ENCODE peak calls at places on chromosomes 4 and X, in eight cellular contexts. One of them, this sample, is unnamed.

GRCh38 chr4:68654946-68655721 is 15.3 kb downstream of the UGT2B15 start:
- DNase-seq in uterus: no peak
- DNase-seq in heart right ventricle: no peak
- DNase-seq in PC-9: no peak
- DNase-seq in ascending aorta: no peak
- DNase-seq in BE2C: no peak
- DNase-seq in lower lobe of right lung: no peak
- DNase-seq in cardiac muscle cell: no peak
- DNase-seq in this sample: no peak

GRCh38 chr4:128358231-128358902 is 70.8 kb upstream of the PGRMC2 start:
- DNase-seq in uterus: no peak
- DNase-seq in heart right ventricle: peak; percentile 51
- DNase-seq in PC-9: no peak
- DNase-seq in ascending aorta: no peak
- DNase-seq in BE2C: no peak
- DNase-seq in lower lobe of right lung: no peak
- DNase-seq in cardiac muscle cell: peak; percentile 77
- DNase-seq in this sample: no peak

GRCh38 chr4:185672151-185672550 is 136.8 kb upstream of the PDLIM3 start:
- DNase-seq in uterus: no peak
- DNase-seq in heart right ventricle: no peak
- DNase-seq in PC-9: no peak
- DNase-seq in ascending aorta: no peak
- DNase-seq in BE2C: no peak
- DNase-seq in lower lobe of right lung: no peak
- DNase-seq in cardiac muscle cell: peak; percentile 51
- DNase-seq in this sample: no peak

GRCh38 chr4:165009493-165010227 is 22.1 kb upstream of the TRIM60 start:
- DNase-seq in uterus: no peak
- DNase-seq in heart right ventricle: no peak
- DNase-seq in PC-9: no peak
- DNase-seq in ascending aorta: no peak
- DNase-seq in BE2C: no peak
- DNase-seq in lower lobe of right lung: no peak
- DNase-seq in cardiac muscle cell: no peak
- DNase-seq in this sample: no peak

GRCh38 chrX:23766650-23767551 is 16.1 kb upstream of the SAT1 start:
- DNase-seq in uterus: no peak
- DNase-seq in heart right ventricle: no peak
- DNase-seq in PC-9: no peak
- DNase-seq in ascending aorta: no peak
- DNase-seq in BE2C: peak; percentile 42
- DNase-seq in lower lobe of right lung: no peak
- DNase-seq in cardiac muscle cell: no peak
- DNase-seq in this sample: no peak

GRCh38 chrX:113726898-113727297 is 857.0 kb upstream of the HTR2C start:
- DNase-seq in uterus: no peak
- DNase-seq in heart right ventricle: no peak
- DNase-seq in PC-9: no peak
- DNase-seq in ascending aorta: no peak
- DNase-seq in BE2C: no peak
- DNase-seq in lower lobe of right lung: no peak
- DNase-seq in cardiac muscle cell: no peak
- DNase-seq in this sample: no peak

GRCh38 chr4:48343531-48343930 is 2.2 kb downstream of the SLAIN2 start:
- DNase-seq in uterus: no peak
- DNase-seq in heart right ventricle: no peak
- DNase-seq in PC-9: no peak
- DNase-seq in ascending aorta: no peak
- DNase-seq in BE2C: no peak
- DNase-seq in lower lobe of right lung: no peak
- DNase-seq in cardiac muscle cell: peak; percentile 12
- DNase-seq in this sample: no peak

GRCh38 chrX:106300239-106300638 is 132.1 kb downstream of the PWWP3B start:
- DNase-seq in uterus: no peak
- DNase-seq in heart right ventricle: no peak
- DNase-seq in PC-9: no peak
- DNase-seq in ascending aorta: no peak
- DNase-seq in BE2C: no peak
- DNase-seq in lower lobe of right lung: no peak
- DNase-seq in cardiac muscle cell: no peak
- DNase-seq in this sample: no peak

GRCh38 chr4:22778547-22779163 is 85.9 kb downstream of the GBA3 start:
- DNase-seq in uterus: no peak
- DNase-seq in heart right ventricle: no peak
- DNase-seq in PC-9: no peak
- DNase-seq in ascending aorta: no peak
- DNase-seq in BE2C: peak; percentile 6
- DNase-seq in lower lobe of right lung: peak; percentile 43
- DNase-seq in cardiac muscle cell: no peak
- DNase-seq in this sample: no peak

DNA sequence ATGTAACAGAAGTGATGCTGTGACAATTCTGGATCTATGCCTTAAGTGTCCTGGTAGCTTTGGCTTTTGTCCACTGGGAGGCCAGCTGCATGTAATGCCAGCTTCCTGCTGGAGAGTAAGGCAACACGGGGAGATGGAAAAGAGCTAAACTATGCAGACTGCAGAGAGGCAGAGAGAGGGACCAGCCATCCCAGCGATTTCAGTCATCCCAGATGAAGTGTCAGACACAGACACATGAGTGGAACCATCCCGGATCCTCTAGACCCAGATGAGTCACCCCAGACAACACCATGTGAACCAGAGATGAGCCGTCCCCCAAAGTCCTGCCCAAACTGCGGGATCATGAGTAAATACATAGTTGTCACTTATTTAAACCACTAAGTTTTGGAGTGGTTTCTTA is 14.6 kb downstream of the SRPX start:
- DNase-seq in uterus: no peak
- DNase-seq in heart right ventricle: no peak
- DNase-seq in PC-9: no peak
- DNase-seq in ascending aorta: no peak
- DNase-seq in BE2C: no peak
- DNase-seq in lower lobe of right lung: no peak
- DNase-seq in cardiac muscle cell: no peak
- DNase-seq in this sample: no peak
- TF ChIP-seq CTCF in uterus: no peak
- TF ChIP-seq CTCF in heart right ventricle: no peak
- TF ChIP-seq CTCF in PC-9: no peak
- TF ChIP-seq CTCF in ascending aorta: no peak
- TF ChIP-seq CTCF in BE2C: no peak
- TF ChIP-seq CTCF in lower lobe of right lung: no peak
- TF ChIP-seq CTCF in cardiac muscle cell: no peak
- TF ChIP-seq CTCF in this sample: no peak

GRCh38 chrX:636971-637659 is 6.5 kb downstream of the SHOX start:
- DNase-seq in uterus: no peak
- DNase-seq in heart right ventricle: no peak
- DNase-seq in PC-9: no peak
- DNase-seq in ascending aorta: no peak
- DNase-seq in BE2C: no peak
- DNase-seq in lower lobe of right lung: no peak
- DNase-seq in cardiac muscle cell: no peak
- DNase-seq in this sample: no peak
- H3K27me3 ChIP-seq in uterus: peaks cover 22% of the 10 kb centered on the region
- H3K27me3 ChIP-seq in heart right ventricle: peaks cover 94% of the 10 kb centered on the region
- H3K27me3 ChIP-seq in PC-9: peaks cover 32% of the 10 kb centered on the region
- H3K27me3 ChIP-seq in ascending aorta: peaks cover 6% of the 10 kb centered on the region
- H3K27me3 ChIP-seq in BE2C: no peaks in the 10 kb centered on the region
- H3K27me3 ChIP-seq in lower lobe of right lung: peaks cover 84% of the 10 kb centered on the region
- H3K27me3 ChIP-seq in cardiac muscle cell: peaks cover 95% of the 10 kb centered on the region
- H3K27me3 ChIP-seq in this sample: peaks cover 18% of the 10 kb centered on the region

GRCh38 chrX:130144509-130144908 is 21.1 kb downstream of the AIFM1 start:
- DNase-seq in uterus: no peak
- DNase-seq in heart right ventricle: no peak
- DNase-seq in PC-9: no peak
- DNase-seq in ascending aorta: no peak
- DNase-seq in BE2C: no peak
- DNase-seq in lower lobe of right lung: no peak
- DNase-seq in cardiac muscle cell: no peak
- DNase-seq in this sample: no peak
- TF ChIP-seq CTCF in uterus: no peak
- TF ChIP-seq CTCF in heart right ventricle: no peak
- TF ChIP-seq CTCF in PC-9: peak; percentile 30
- TF ChIP-seq CTCF in ascending aorta: no peak
- TF ChIP-seq CTCF in BE2C: peak; percentile 18
- TF ChIP-seq CTCF in lower lobe of right lung: no peak
- TF ChIP-seq CTCF in cardiac muscle cell: peak; percentile 28
- TF ChIP-seq CTCF in this sample: no peak

DNA sequence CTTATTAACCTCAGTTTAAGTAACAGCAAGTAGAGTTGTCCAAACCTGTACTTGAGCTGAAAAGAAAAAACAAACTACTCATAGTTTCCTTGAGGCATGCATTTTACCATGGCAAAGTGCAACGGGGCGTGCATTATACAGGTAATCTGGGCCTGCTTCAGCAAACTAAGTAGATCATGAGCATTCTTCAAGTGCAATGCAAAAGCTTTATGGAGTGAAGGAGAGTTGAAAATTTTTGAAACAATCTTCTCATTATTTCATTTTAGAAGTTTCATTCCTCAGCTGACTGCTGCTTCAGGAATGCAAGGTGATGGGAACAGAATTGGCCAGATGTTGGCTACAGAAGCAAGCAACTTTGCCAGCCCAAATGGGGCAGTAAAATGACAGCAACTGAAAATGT is 145.4 kb upstream of the FGF13 start:
- DNase-seq in uterus: no peak
- DNase-seq in heart right ventricle: no peak
- DNase-seq in PC-9: peak; percentile 15
- DNase-seq in ascending aorta: no peak
- DNase-seq in BE2C: no peak
- DNase-seq in lower lobe of right lung: no peak
- DNase-seq in cardiac muscle cell: no peak
- DNase-seq in this sample: no peak
- H3K27me3 ChIP-seq in uterus: no peaks in the 10 kb centered on the region
- H3K27me3 ChIP-seq in heart right ventricle: no peaks in the 10 kb centered on the region
- H3K27me3 ChIP-seq in PC-9: no peaks in the 10 kb centered on the region
- H3K27me3 ChIP-seq in ascending aorta: no peaks in the 10 kb centered on the region
- H3K27me3 ChIP-seq in BE2C: no peaks in the 10 kb centered on the region
- H3K27me3 ChIP-seq in lower lobe of right lung: no peaks in the 10 kb centered on the region
- H3K27me3 ChIP-seq in cardiac muscle cell: no peaks in the 10 kb centered on the region
- H3K27me3 ChIP-seq in this sample: no peaks in the 10 kb centered on the region

GRCh38 chrX:70970482-70970999 is 39.6 kb upstream of the SLC7A3 start:
- DNase-seq in uterus: no peak
- DNase-seq in heart right ventricle: no peak
- DNase-seq in PC-9: no peak
- DNase-seq in ascending aorta: no peak
- DNase-seq in BE2C: no peak
- DNase-seq in lower lobe of right lung: no peak
- DNase-seq in cardiac muscle cell: peak; percentile 23
- DNase-seq in this sample: no peak
- TF ChIP-seq CTCF in uterus: peak; percentile 42
- TF ChIP-seq CTCF in heart right ventricle: peak; percentile 32
- TF ChIP-seq CTCF in PC-9: peak; percentile 61
- TF ChIP-seq CTCF in ascending aorta: peak; percentile 16
- TF ChIP-seq CTCF in BE2C: peak; percentile 34
- TF ChIP-seq CTCF in lower lobe of right lung: peak; percentile 20
- TF ChIP-seq CTCF in cardiac muscle cell: peak; percentile 29
- TF ChIP-seq CTCF in this sample: peak; percentile 36

DNA sequence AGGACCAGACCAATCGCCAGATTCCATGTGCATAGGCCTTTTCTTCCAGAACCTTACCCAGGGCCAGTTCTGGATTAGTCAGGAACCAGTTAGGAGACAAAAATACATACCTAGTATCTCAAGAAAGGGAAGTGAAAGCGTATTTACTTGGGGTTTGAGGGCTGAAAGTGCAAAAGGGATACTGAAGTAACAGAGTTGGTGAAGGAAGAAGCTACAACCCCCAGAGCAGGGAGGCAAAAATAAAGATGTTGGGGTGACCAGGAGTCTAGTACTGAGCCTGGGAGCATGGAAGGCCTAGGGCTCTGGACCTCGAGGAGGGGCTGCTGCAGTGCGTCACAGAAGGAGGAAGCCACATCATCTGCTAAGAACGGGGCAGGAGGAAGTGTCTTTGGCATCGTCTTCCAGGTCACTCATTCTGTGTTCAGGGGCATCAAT is 38.3 kb downstream of the TKTL1 start:
- DNase-seq in uterus: no peak
- DNase-seq in heart right ventricle: no peak
- DNase-seq in PC-9: no peak
- DNase-seq in ascending aorta: no peak
- DNase-seq in BE2C: no peak
- DNase-seq in lower lobe of right lung: no peak
- DNase-seq in cardiac muscle cell: no peak
- DNase-seq in this sample: no peak
- H3K27me3 ChIP-seq in uterus: no peaks in the 10 kb centered on the region
- H3K27me3 ChIP-seq in heart right ventricle: no peaks in the 10 kb centered on the region
- H3K27me3 ChIP-seq in PC-9: no peaks in the 10 kb centered on the region
- H3K27me3 ChIP-seq in ascending aorta: no peaks in the 10 kb centered on the region
- H3K27me3 ChIP-seq in BE2C: no peaks in the 10 kb centered on the region
- H3K27me3 ChIP-seq in lower lobe of right lung: no peaks in the 10 kb centered on the region
- H3K27me3 ChIP-seq in cardiac muscle cell: no peaks in the 10 kb centered on the region
- H3K27me3 ChIP-seq in this sample: no peaks in the 10 kb centered on the region

DNA sequence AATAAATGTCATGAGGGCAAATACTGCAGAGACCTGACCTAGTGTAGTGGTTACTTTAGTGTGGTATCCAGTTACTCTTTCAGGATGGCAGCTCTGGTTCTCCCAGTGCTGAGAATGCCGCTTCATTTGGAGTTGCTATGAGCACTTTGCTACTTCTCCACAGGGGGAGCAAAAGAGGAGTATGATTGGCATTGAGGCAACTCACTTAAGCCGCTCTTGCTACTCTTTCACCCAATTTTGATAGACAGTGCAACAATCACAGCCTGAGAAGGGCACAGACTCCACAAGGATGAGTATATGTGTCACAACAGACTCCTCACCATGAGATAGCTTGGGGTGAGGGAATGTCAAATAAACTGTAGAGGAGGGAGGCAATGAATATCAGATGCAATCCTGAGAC is 81.2 kb downstream of the NPY1R start:
- DNase-seq in uterus: no peak
- DNase-seq in heart right ventricle: no peak
- DNase-seq in PC-9: no peak
- DNase-seq in ascending aorta: no peak
- DNase-seq in BE2C: no peak
- DNase-seq in lower lobe of right lung: no peak
- DNase-seq in cardiac muscle cell: peak; percentile 22
- DNase-seq in this sample: no peak
- TF ChIP-seq CTCF in uterus: no peak
- TF ChIP-seq CTCF in heart right ventricle: no peak
- TF ChIP-seq CTCF in PC-9: no peak
- TF ChIP-seq CTCF in ascending aorta: no peak
- TF ChIP-seq CTCF in BE2C: peak; percentile 40
- TF ChIP-seq CTCF in lower lobe of right lung: no peak
- TF ChIP-seq CTCF in cardiac muscle cell: no peak
- TF ChIP-seq CTCF in this sample: no peak

This sample was measured in right atrium auricular region.